ENCODE peak calls at places on chromosomes 4 and X, in eight cellular contexts. I, J, S, G, V, O, F and R are unnamed samples.
A peak's percentile ranks its signal among the peaks of the same experiment; 100 is the strongest.

GRCh38 chr4:111883557-111883999 is 261.7 kb upstream of the FAM241A start:
- DNase-seq in I (no peak), J (no peak), S (no peak), G (no peak), V (no peak), O (no peak), F (no peak), R (no peak)

GRCh38 chrX:9489234-9489633 is 24.4 kb downstream of the TBL1X start:
- DNase-seq in I (no peak), J (no peak), S (no peak), G (no peak), V (no peak), O (no peak), F (no peak), R (no peak)

GRCh38 chr4:124199755-124200154 is 512.8 kb downstream of the ANKRD50 start:
- DNase-seq in I (no peak), J (no peak), S (no peak), G (no peak), V (peak; percentile 53), O (no peak), F (no peak), R (no peak)

GRCh38 chr4:140743194-140743931 is 12.8 kb downstream of the TBC1D9 start:
- DNase-seq in I (no peak), J (no peak), S (no peak), G (no peak), V (no peak), O (no peak), F (no peak), R (no peak)

GRCh38 chr4:182093431-182093831 is 149.8 kb upstream of the TENM3 start:
- DNase-seq in I (peak; percentile 16), J (no peak), S (no peak), G (no peak), V (no peak), O (no peak), F (no peak), R (no peak)

GRCh38 chrX:19624754-19625153 is 109.4 kb upstream of the MAP3K15 start:
- DNase-seq in I (no peak), J (no peak), S (no peak), G (no peak), V (no peak), O (no peak), F (no peak), R (no peak)

GRCh38 chr4:22416403-22416802 is 99.5 kb downstream of the ADGRA3 start:
- DNase-seq in I (peak; percentile 38), J (no peak), S (no peak), G (no peak), V (peak; percentile 38), O (no peak), F (no peak), R (no peak)

GRCh38 chr4:5435201-5435600 is 273.2 kb downstream of the EVC2 start:
- DNase-seq in I (no peak), J (no peak), S (no peak), G (no peak), V (no peak), O (no peak), F (no peak), R (no peak)

GRCh38 chrX:135330709-135331108 is 21.4 kb downstream of the ETDC start:
- DNase-seq in I (no peak), J (no peak), S (no peak), G (no peak), V (no peak), O (no peak), F (no peak), R (no peak)

GRCh38 chr4:4789462-4789861 is 70.0 kb upstream of the MSX1 start:
- DNase-seq in I (no peak), J (no peak), S (no peak), G (no peak), V (no peak), O (no peak), F (no peak), R (no peak)

GRCh38 chr4:48546336-48546735 is 56.3 kb downstream of the ZAR1 start:
- DNase-seq in I (peak; percentile 9), J (no peak), S (no peak), G (peak; percentile 12), V (peak; percentile 65), O (no peak), F (no peak), R (no peak)

GRCh38 chr4:159444668-159445067 is 341.8 kb downstream of the RAPGEF2 start:
- DNase-seq in I (peak; percentile 20), J (no peak), S (no peak), G (no peak), V (peak; percentile 35), O (no peak), F (no peak), R (no peak)

GRCh38 chr4:73675623-73676022 is 55.4 kb upstream of the RASSF6 start:
- DNase-seq in I (no peak), J (no peak), S (no peak), G (no peak), V (no peak), O (no peak), F (no peak), R (no peak)

GRCh38 chrX:19554786-19555185 is 39.5 kb upstream of the MAP3K15 start:
- DNase-seq in I (peak; percentile 70), J (no peak), S (no peak), G (no peak), V (peak; percentile 37), O (no peak), F (no peak), R (no peak)

GRCh38 chr4:163284304-163284703 is 48.1 kb downstream of the NPY1R start:
- DNase-seq in I (no peak), J (no peak), S (no peak), G (no peak), V (no peak), O (no peak), F (no peak), R (no peak)

GRCh38 chr4:163279713-163280112 is 52.7 kb downstream of the NPY1R start:
- DNase-seq in I (no peak), J (no peak), S (no peak), G (no peak), V (no peak), O (no peak), F (no peak), R (no peak)

DNA sequence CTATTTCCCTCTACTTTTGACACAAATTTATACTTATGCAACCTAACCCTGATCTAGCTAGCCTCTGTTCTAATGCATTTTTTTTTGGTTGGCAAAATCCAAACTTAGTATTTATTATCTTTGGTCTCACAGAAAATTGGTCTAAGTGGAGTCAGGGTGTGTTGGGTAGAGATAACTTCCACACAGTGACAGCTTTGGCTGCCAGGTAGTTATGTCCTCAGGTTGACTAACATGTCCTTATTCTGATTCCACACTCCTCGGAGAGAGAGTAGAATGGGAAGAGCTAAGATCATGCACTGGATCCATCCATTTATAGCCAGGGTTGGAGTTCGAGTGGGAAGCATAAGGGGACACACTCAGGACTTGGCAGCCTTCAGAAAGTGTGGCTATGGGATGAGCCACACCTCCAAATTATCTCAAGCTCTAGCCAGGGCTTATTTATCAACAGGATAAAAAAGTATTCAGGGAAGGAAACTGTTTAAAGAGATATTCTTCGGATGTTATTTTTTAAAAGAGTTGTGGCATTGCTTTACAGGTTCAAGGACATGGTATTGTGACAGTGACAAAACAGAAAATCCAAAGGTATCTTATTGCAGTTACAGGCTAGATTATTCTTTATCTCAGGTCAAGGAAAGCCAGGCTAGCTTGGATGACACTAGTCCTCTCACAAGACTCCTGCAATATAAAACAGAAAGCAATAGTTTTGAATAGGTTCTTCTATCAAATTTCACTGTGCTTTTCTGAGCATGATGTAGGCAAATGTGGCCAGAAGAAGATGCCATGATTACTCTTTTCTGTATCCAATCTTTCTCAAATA is 51.5 kb downstream of the NPY1R start:
- DNase-seq in I (no peak), J (no peak), S (no peak), G (no peak), V (no peak), O (no peak), F (no peak), R (no peak)
- TF ChIP-seq CTCF in I (no peak), J (no peak), S (no peak), G (no peak), V (no peak), O (no peak), F (no peak), R (no peak)

DNA sequence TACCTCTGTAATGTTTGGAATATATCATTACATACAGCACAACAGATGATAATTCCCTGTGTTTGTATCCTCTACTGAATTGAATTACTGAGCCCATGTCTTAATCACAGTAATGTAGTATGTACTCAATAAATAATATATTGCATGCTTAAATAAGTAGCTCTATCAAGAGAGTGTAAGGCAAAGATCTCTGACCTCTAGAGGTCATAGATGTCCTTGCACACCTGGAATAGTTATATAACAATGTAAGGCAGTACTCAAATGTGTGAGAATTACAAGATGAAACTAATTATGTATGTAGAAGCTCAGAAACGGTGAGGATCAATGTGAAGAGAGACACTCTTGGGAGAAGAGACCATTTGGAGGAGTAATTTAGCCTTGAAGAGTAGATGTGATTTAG is 14.3 kb upstream of the GCNA start:
- DNase-seq in I (no peak), J (no peak), S (no peak), G (no peak), V (no peak), O (no peak), F (no peak), R (no peak)
- H3K36me3 ChIP-seq in I (peaks cover 53% of the 10 kb centered on the region), J (peaks cover 20% of the 10 kb centered on the region), S (peaks cover 95% of the 10 kb centered on the region), G (peaks cover 60% of the 10 kb centered on the region), V (peaks cover 64% of the 10 kb centered on the region), O (no peaks in the 10 kb centered on the region), F (peaks cover 40% of the 10 kb centered on the region), R (peaks cover 95% of the 10 kb centered on the region)

DNA sequence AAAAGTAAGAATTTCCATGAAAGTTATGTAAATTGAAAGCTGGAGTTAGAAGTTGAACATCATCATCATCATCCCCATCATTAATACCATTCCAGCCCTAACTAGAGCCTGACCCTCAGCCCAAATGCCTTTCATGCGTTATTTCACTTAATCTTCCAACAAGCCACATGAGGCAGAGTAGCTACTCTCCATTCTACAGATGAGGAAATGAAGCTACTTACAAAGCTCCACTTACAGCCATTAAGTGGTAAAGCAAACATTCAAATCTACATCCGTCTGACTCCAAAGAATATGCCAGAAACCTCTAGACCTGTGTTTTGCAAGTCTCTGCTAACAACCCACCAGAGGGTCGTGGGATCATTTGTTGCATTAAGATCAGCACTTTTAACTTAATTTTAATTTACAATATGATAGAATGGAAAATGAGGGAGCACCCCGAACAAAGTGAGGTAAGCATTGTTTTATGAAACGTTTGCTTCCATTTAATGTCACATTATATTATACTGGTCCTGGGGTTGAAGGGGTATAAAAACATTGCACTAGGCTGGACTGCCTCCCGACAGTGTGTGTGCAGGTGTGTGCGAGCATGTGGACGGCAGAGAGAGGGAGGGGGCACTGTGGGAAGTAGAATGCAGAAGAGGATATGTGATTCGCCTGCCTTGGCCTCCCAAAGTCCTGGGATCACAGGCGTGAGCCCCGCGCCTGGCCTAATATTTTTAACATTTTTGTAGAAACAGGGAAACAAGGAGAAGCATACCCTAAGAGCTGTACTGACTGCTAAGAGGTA is 36.2 kb downstream of the IRF2 start:
- DNase-seq in I (no peak), J (no peak), S (no peak), G (no peak), V (no peak), O (no peak), F (no peak), R (no peak)
- H3K27ac ChIP-seq in I (no peak overlapping the region), J (no peak overlapping the region), S (no peak overlapping the region), G (no peak overlapping the region), V (no peak overlapping the region), O (no peak overlapping the region), F (no peak overlapping the region), R (no peak overlapping the region)

DNA sequence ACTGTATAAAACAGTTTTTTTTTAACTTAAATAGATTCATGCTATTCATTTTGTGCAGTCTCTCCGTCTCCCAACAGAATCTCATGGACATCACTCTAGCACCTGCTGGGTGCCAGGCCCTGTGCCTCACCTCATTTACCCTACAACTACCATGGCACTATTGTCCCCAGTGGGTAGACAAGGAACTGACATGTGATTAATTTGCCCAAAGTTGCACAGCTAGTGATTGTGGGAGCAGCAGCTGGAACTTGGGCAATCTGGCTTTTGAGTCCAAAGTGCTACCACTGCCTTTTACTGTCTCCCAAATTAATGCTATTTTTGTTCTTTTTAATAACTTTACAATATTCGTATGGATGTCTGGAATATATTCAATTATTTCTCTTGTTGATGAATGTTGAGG is 11.2 kb upstream of the PGRMC2 start:
- DNase-seq in I (no peak), J (no peak), S (no peak), G (no peak), V (no peak), O (no peak), F (no peak), R (no peak)
- TF ChIP-seq CTCF in I (no peak), J (no peak), S (no peak), G (peak; percentile 23), V (no peak), O (no peak), F (no peak), R (no peak)